ENCODE peak calls at places on chromosomes 16 and 17, in ten cellular contexts. L, W, N, S, E, G, H, C, Z and U are unnamed samples.

GRCh38 chr16:4038448-4038847 is 77.8 kb downstream of the ADCY9 start:
- DNase-seq in L (no peak), W (no peak), N (no peak), S (no peak), E (no peak), G (no peak), H (no peak), C (no peak), Z (no peak), U (no peak)

GRCh38 chr16:23469814-23470213 is 16.8 kb upstream of the COG7 start:
- DNase-seq in L (peak), W (no peak), N (no peak), S (no peak), E (no peak), G (no peak), H (no peak), C (no peak), Z (no peak), U (no peak)

GRCh38 chr16:56424791-56425438 is 430 bp downstream of the AMFR start:
- DNase-seq in L (no peak), W (peak), N (peak), S (peak), E (peak), G (peak), H (no peak), C (no peak), Z (no peak), U (no peak)

GRCh38 chr17:9643611-9644010 is 1.7 kb upstream of the USP43 start:
- DNase-seq in L (no peak), W (no peak), N (no peak), S (no peak), E (no peak), G (no peak), H (no peak), C (no peak), Z (no peak), U (no peak)

GRCh38 chr17:28230011-28230410 is 89.0 kb upstream of the TMEM97 start:
- DNase-seq in L (no peak), W (no peak), N (no peak), S (no peak), E (no peak), G (no peak), H (no peak), C (no peak), Z (no peak), U (no peak)

GRCh38 chr17:33469911-33470310 is 176.8 kb upstream of the ASIC2 start:
- DNase-seq in L (peak), W (no peak), N (peak), S (no peak), E (no peak), G (no peak), H (no peak), C (no peak), Z (no peak), U (no peak)

GRCh38 chr16:3637371-3637923 is 17.0 kb upstream of the DNASE1 start:
- DNase-seq in L (no peak), W (peak), N (no peak), S (no peak), E (no peak), G (no peak), H (no peak), C (no peak), Z (no peak), U (no peak)

GRCh38 chr17:42116705-42117396 is 4.3 kb downstream of the KAT2A start:
- DNase-seq in L (peak), W (peak), N (peak), S (peak), E (peak), G (peak), H (peak), C (peak), Z (peak), U (peak)

GRCh38 chr16:48109496-48109895 is 46.3 kb downstream of the ABCC12 start:
- DNase-seq in L (no peak), W (no peak), N (no peak), S (no peak), E (no peak), G (no peak), H (no peak), C (no peak), Z (no peak), U (no peak)

GRCh38 chr17:56893503-56893902 is 20.3 kb downstream of the TRIM25 start:
- DNase-seq in L (no peak), W (no peak), N (no peak), S (no peak), E (no peak), G (no peak), H (no peak), C (no peak), Z (no peak), U (no peak)